ENCODE peak calls at places on chromosome 20, in seven cellular contexts. Z is PC-9, Q is AG09309, U is kidney, A is progenitor cell of endocrine pancreas, Y is GM23338, T is glutamatergic neuron. B is an unnamed sample.

GRCh38 chr20:25281541-25281991 is 33.7 kb downstream of the PYGB start:
- DNase-seq in Z (no peak), Q (no peak), U (peak; percentile 71), A (no peak), Y (no peak), T (peak; percentile 15), B (no peak)

GRCh38 chr20:11845311-11845710 is 72.4 kb upstream of the BTBD3 start:
- DNase-seq in Z (no peak), Q (no peak), U (no peak), A (no peak), Y (no peak), T (no peak), B (no peak)

GRCh38 chr20:24917797-24918578 is 31.1 kb upstream of the CST7 start:
- DNase-seq in Z (peak; percentile 62), Q (peak; percentile 5), U (peak; percentile 92), A (peak; percentile 67), Y (peak; percentile 92), T (peak; percentile 85), B (no peak)

GRCh38 chr20:47926731-47927130 is 141.4 kb upstream of the SULF2 start:
- DNase-seq in Z (no peak), Q (no peak), U (no peak), A (no peak), Y (no peak), T (no peak), B (no peak)

GRCh38 chr20:48614593-48615274 is 213.1 kb downstream of the PREX1 start:
- DNase-seq in Z (peak; percentile 64), Q (no peak), U (peak; percentile 39), A (no peak), Y (no peak), T (no peak), B (no peak)

GRCh38 chr20:38538789-38539188 is 42.2 kb upstream of the ADIG start:
- DNase-seq in Z (no peak), Q (no peak), U (no peak), A (no peak), Y (no peak), T (no peak), B (no peak)

GRCh38 chr20:3621111-3621510 is 42.1 kb downstream of the GFRA4 start:
- DNase-seq in Z (no peak), Q (no peak), U (no peak), A (no peak), Y (peak; percentile 61), T (no peak), B (no peak)

GRCh38 chr20:21739682-21740081 is 34.2 kb downstream of the PAX1 start:
- DNase-seq in Z (no peak), Q (no peak), U (no peak), A (no peak), Y (no peak), T (no peak), B (no peak)

GRCh38 chr20:62365814-62366369 is 1.2 kb downstream of the LAMA5 start:
- DNase-seq in Z (peak; percentile 97), Q (no peak), U (peak; percentile 90), A (no peak), Y (peak; percentile 67), T (peak; percentile 44), B (no peak)

GRCh38 chr20:33169176-33169794 is 1.3 kb downstream of the BPIFA2 start:
- DNase-seq in Z (no peak), Q (no peak), U (no peak), A (no peak), Y (peak; percentile 75), T (no peak), B (no peak)
- TF ChIP-seq CTCF in Z (peak; percentile 78), Q (peak; percentile 24), U (no peak), A (peak; percentile 58), Y (peak; percentile 55), T (peak; percentile 91), B (peak; percentile 42)

DNA sequence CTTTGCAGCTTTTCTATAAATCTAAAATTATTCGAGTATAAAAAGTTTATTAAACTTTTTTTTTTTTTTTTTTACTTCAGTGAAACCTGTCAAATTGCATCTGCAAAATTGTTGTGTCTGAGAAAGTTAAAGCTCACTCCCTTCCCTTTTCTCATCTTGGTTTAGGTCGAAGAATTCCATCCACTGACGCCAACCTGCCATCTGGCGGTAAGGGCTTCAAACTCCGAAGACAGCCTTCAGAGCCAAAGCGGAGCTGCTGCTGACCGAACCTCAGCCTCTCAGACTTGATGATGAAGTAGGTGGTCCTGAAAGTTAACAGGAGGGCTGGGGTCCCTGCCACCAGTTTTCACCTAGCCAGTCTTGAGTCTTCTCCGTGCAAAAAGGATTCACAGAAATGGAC is 29.6 kb upstream of the VAPB start:
- DNase-seq in Z (no peak), Q (no peak), U (no peak), A (no peak), Y (peak; percentile 55), T (no peak), B (no peak)
- TF ChIP-seq CTCF in Z (no peak), Q (peak; percentile 42), U (no peak), A (peak; percentile 25), Y (peak; percentile 71), T (no peak), B (no peak)

DNA sequence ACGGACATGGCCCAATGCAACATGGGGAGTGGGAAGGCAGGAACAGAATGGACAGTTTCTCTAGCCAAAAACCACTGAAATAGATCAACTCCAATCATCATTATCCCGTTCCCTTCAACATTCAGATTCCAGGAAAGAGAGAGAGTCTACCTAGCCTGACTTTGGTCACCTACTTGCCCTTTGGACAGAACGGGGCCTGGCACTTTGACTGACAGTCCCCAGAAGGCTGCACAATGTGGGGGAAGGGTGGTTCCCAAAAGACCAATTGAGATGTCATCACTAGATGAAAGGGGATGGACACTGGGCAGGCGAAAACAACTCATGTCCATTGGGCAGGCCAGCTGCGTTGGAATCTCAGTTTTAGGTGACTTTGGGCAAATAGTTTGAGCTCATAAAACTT is 15.0 kb upstream of the KIF16B start:
- DNase-seq in Z (no peak), Q (no peak), U (no peak), A (no peak), Y (no peak), T (no peak), B (no peak)
- TF ChIP-seq CTCF in Z (no peak), Q (no peak), U (no peak), A (no peak), Y (no peak), T (no peak), B (no peak)

GRCh38 chr20:35497780-35498189 is 31.7 kb downstream of the C20orf173 start:
- DNase-seq in Z (no peak), Q (no peak), U (peak; percentile 85), A (no peak), Y (no peak), T (peak; percentile 39), B (no peak)
- TF ChIP-seq CTCF in Z (no peak), Q (no peak), U (no peak), A (no peak), Y (no peak), T (no peak), B (no peak)